ENCODE peak calls at places on chromosomes 13 and 19, in six cellular contexts. W is naive thymus-derived CD4-positive, alpha-beta T cell; I is bronchial epithelial cell; L is glutamatergic neuron; J is cardiac muscle cell; M is AG04450. V is an unnamed sample.

GRCh38 chr13:77810430-77810829 is 108.2 kb downstream of the EDNRB start:
- DNase-seq in M (no peak), J (peak), L (no peak), I (peak), W (no peak), V (no peak)

GRCh38 chr13:75610466-75610865 is 25.7 kb upstream of the LMO7 start:
- DNase-seq in L (no peak), M (no peak), J (no peak), W (no peak), I (peak), V (no peak)

GRCh38 chr13:50801087-50801931 is 42.2 kb downstream of the DLEU7 start:
- DNase-seq in L (peak), M (peak), J (peak), W (peak), I (peak), V (peak)

GRCh38 chr13:75555836-75556235 is 6.2 kb downstream of the UCHL3 start:
- DNase-seq in W (no peak), M (no peak), J (no peak), I (no peak), L (no peak), V (no peak)

GRCh38 chr13:97141564-97142005 is 80.5 kb upstream of the MBNL2 start:
- DNase-seq in M (peak), L (no peak), I (peak), J (peak), W (no peak), V (peak)

GRCh38 chr19:1417145-1417544 is 9.8 kb downstream of the DAZAP1 start:
- DNase-seq in W (no peak), J (no peak), I (peak), M (no peak), L (no peak), V (no peak)

GRCh38 chr13:106376411-106377112 is 158.9 kb downstream of the EFNB2 start:
- DNase-seq in L (no peak), J (no peak), M (peak), W (no peak), I (peak), V (peak)

GRCh38 chr13:40408602-40409001 is 257.8 kb downstream of the FOXO1 start:
- DNase-seq in I (peak), J (no peak), W (no peak), M (no peak), L (no peak), V (no peak)

GRCh38 chr13:111531505-111531904 is 211.1 kb downstream of the TEX29 start:
- DNase-seq in L (no peak), I (peak), W (no peak), J (peak), M (no peak), V (no peak)

GRCh38 chr19:39497850-39498261 is 891 bp upstream of the DLL3 start:
- DNase-seq in L (peak), W (no peak), I (no peak), M (no peak), J (peak), V (peak)

GRCh38 chr13:84972907-84973306 is 826.3 kb downstream of the SLITRK6 start:
- DNase-seq in I (no peak), L (no peak), J (no peak), W (no peak), M (no peak), V (no peak)

GRCh38 chr19:13132471-13133166 is 14.6 kb downstream of the NACC1 start:
- DNase-seq in M (no peak), J (no peak), L (no peak), I (no peak), W (no peak), V (no peak)

GRCh38 chr19:3510727-3511126 is 4.6 kb downstream of the FZR1 start:
- DNase-seq in M (no peak), L (no peak), I (no peak), W (no peak), J (no peak), V (no peak)

V was measured in islet precursor cell.